ENCODE peak calls at places on chromosome 3, in six cellular contexts. One of them, this sample, is unnamed.

GRCh38 chr3:138600341-138600740 is 6.3 kb upstream of the CEP70 start:
- DNase-seq in skeletal muscle cell: no peak
- DNase-seq in activated CD4-positive, alpha-beta T cell treated with anti-CD3 and anti-CD28 coated beads for 36 hours: no peak
- DNase-seq in amygdala: no peak
- DNase-seq in ovary: no peak
- DNase-seq in NCI-H2081: no peak
- DNase-seq in this sample: no peak

GRCh38 chr3:40079845-40080240 is 229.7 kb upstream of the EIF1B start:
- DNase-seq in skeletal muscle cell: no peak
- DNase-seq in activated CD4-positive, alpha-beta T cell treated with anti-CD3 and anti-CD28 coated beads for 36 hours: no peak
- DNase-seq in amygdala: no peak
- DNase-seq in ovary: no peak
- DNase-seq in NCI-H2081: no peak
- DNase-seq in this sample: no peak

GRCh38 chr3:90015688-90016356 is 908.4 kb downstream of the EPHA3 start:
- DNase-seq in skeletal muscle cell: peak
- DNase-seq in activated CD4-positive, alpha-beta T cell treated with anti-CD3 and anti-CD28 coated beads for 36 hours: no peak
- DNase-seq in amygdala: no peak
- DNase-seq in ovary: peak
- DNase-seq in NCI-H2081: no peak
- DNase-seq in this sample: no peak

GRCh38 chr3:11910971-11911531 is 64.4 kb upstream of the TAMM41 start:
- DNase-seq in skeletal muscle cell: no peak
- DNase-seq in activated CD4-positive, alpha-beta T cell treated with anti-CD3 and anti-CD28 coated beads for 36 hours: peak
- DNase-seq in amygdala: no peak
- DNase-seq in ovary: peak
- DNase-seq in NCI-H2081: no peak
- DNase-seq in this sample: peak

GRCh38 chr3:34988296-34988695 is 651.0 kb upstream of the ARPP21 start:
- DNase-seq in skeletal muscle cell: no peak
- DNase-seq in activated CD4-positive, alpha-beta T cell treated with anti-CD3 and anti-CD28 coated beads for 36 hours: no peak
- DNase-seq in amygdala: no peak
- DNase-seq in ovary: no peak
- DNase-seq in NCI-H2081: no peak
- DNase-seq in this sample: no peak

GRCh38 chr3:60708191-60708975 is 542.9 kb downstream of the FHIT start:
- DNase-seq in skeletal muscle cell: peak
- DNase-seq in activated CD4-positive, alpha-beta T cell treated with anti-CD3 and anti-CD28 coated beads for 36 hours: no peak
- DNase-seq in amygdala: no peak
- DNase-seq in ovary: no peak
- DNase-seq in NCI-H2081: peak
- DNase-seq in this sample: no peak

GRCh38 chr3:25663324-25664065 is 1.2 kb downstream of the TOP2B start:
- DNase-seq in skeletal muscle cell: no peak
- DNase-seq in activated CD4-positive, alpha-beta T cell treated with anti-CD3 and anti-CD28 coated beads for 36 hours: peak
- DNase-seq in amygdala: no peak
- DNase-seq in ovary: no peak
- DNase-seq in NCI-H2081: peak
- DNase-seq in this sample: no peak

GRCh38 chr3:155218470-155218869 is 75.0 kb downstream of the STRIT1 start:
- DNase-seq in skeletal muscle cell: no peak
- DNase-seq in activated CD4-positive, alpha-beta T cell treated with anti-CD3 and anti-CD28 coated beads for 36 hours: no peak
- DNase-seq in amygdala: no peak
- DNase-seq in ovary: no peak
- DNase-seq in NCI-H2081: no peak
- DNase-seq in this sample: no peak

GRCh38 chr3:102224171-102224570 is 210.6 kb upstream of the ZPLD1 start:
- DNase-seq in skeletal muscle cell: no peak
- DNase-seq in activated CD4-positive, alpha-beta T cell treated with anti-CD3 and anti-CD28 coated beads for 36 hours: peak
- DNase-seq in amygdala: no peak
- DNase-seq in ovary: no peak
- DNase-seq in NCI-H2081: no peak
- DNase-seq in this sample: no peak

This sample was measured in cerebellar nuclear complex.